ENCODE peak calls at places on chromosomes 13 and 19, in six cellular contexts. One of them, this sample, is unnamed.

GRCh38 chr19:5714819-5715218 is 5.1 kb downstream of the LONP1 start:
- DNase-seq in HL-60: no peak
- DNase-seq in Panc1: no peak
- DNase-seq in HCT116: no peak
- DNase-seq in sigmoid colon: no peak
- DNase-seq in breast epithelium: no peak
- DNase-seq in this sample: no peak

GRCh38 chr19:13164370-13165090 is 14.3 kb downstream of the IER2 start:
- DNase-seq in HL-60: no peak
- DNase-seq in Panc1: no peak
- DNase-seq in HCT116: no peak
- DNase-seq in sigmoid colon: peak
- DNase-seq in breast epithelium: peak
- DNase-seq in this sample: no peak

GRCh38 chr13:101424381-101425155 is 8.3 kb upstream of the NALCN start:
- DNase-seq in HL-60: no peak
- DNase-seq in Panc1: no peak
- DNase-seq in HCT116: no peak
- DNase-seq in sigmoid colon: no peak
- DNase-seq in breast epithelium: no peak
- DNase-seq in this sample: no peak

GRCh38 chr19:28586501-28586900 is 626.5 kb downstream of the UQCRFS1 start:
- DNase-seq in HL-60: no peak
- DNase-seq in Panc1: no peak
- DNase-seq in HCT116: no peak
- DNase-seq in sigmoid colon: no peak
- DNase-seq in breast epithelium: no peak
- DNase-seq in this sample: no peak

GRCh38 chr13:46759861-46760260 is 37.1 kb downstream of the ESD start:
- DNase-seq in HL-60: peak
- DNase-seq in Panc1: no peak
- DNase-seq in HCT116: no peak
- DNase-seq in sigmoid colon: no peak
- DNase-seq in breast epithelium: no peak
- DNase-seq in this sample: no peak

GRCh38 chr19:56266060-56266459 is 6.5 kb upstream of the EDDM13 start:
- DNase-seq in HL-60: no peak
- DNase-seq in Panc1: no peak
- DNase-seq in HCT116: no peak
- DNase-seq in sigmoid colon: no peak
- DNase-seq in breast epithelium: no peak
- DNase-seq in this sample: no peak

GRCh38 chr13:35722438-35723060 is 246.1 kb upstream of the MAB21L1 start:
- DNase-seq in HL-60: no peak
- DNase-seq in Panc1: no peak
- DNase-seq in HCT116: no peak
- DNase-seq in sigmoid colon: no peak
- DNase-seq in breast epithelium: no peak
- DNase-seq in this sample: no peak

GRCh38 chr19:44903602-44904425 is 1.8 kb upstream of the APOE start:
- DNase-seq in HL-60: no peak
- DNase-seq in Panc1: no peak
- DNase-seq in HCT116: no peak
- DNase-seq in sigmoid colon: peak
- DNase-seq in breast epithelium: peak
- DNase-seq in this sample: no peak

GRCh38 chr19:13172335-13173128 is 22.3 kb downstream of the IER2 start:
- DNase-seq in HL-60: no peak
- DNase-seq in Panc1: no peak
- DNase-seq in HCT116: no peak
- DNase-seq in sigmoid colon: peak
- DNase-seq in breast epithelium: peak
- DNase-seq in this sample: peak

GRCh38 chr13:101930331-101930730 is 471.5 kb downstream of the FGF14 start:
- DNase-seq in HL-60: no peak
- DNase-seq in Panc1: no peak
- DNase-seq in HCT116: no peak
- DNase-seq in sigmoid colon: no peak
- DNase-seq in breast epithelium: no peak
- DNase-seq in this sample: no peak

GRCh38 chr19:53311044-53311443 is 22.5 kb upstream of the ZNF845 start:
- DNase-seq in HL-60: no peak
- DNase-seq in Panc1: no peak
- DNase-seq in HCT116: no peak
- DNase-seq in sigmoid colon: no peak
- DNase-seq in breast epithelium: no peak
- DNase-seq in this sample: no peak

GRCh38 chr13:21637296-21637695 is 33.3 kb upstream of the MICU2 start:
- DNase-seq in HL-60: peak
- DNase-seq in Panc1: no peak
- DNase-seq in HCT116: peak
- DNase-seq in sigmoid colon: no peak
- DNase-seq in breast epithelium: no peak
- DNase-seq in this sample: no peak

GRCh38 chr13:44272692-44273091 is 100.9 kb upstream of the SERP2 start:
- DNase-seq in HL-60: no peak
- DNase-seq in Panc1: no peak
- DNase-seq in HCT116: no peak
- DNase-seq in sigmoid colon: no peak
- DNase-seq in breast epithelium: no peak
- DNase-seq in this sample: no peak

GRCh38 chr19:38657633-38658222 is 10.3 kb downstream of the ACTN4 start:
- DNase-seq in HL-60: no peak
- DNase-seq in Panc1: peak
- DNase-seq in HCT116: peak
- DNase-seq in sigmoid colon: no peak
- DNase-seq in breast epithelium: no peak
- DNase-seq in this sample: no peak

GRCh38 chr19:7554565-7554964 is 19.0 kb downstream of the PNPLA6 start:
- DNase-seq in HL-60: no peak
- DNase-seq in Panc1: no peak
- DNase-seq in HCT116: no peak
- DNase-seq in sigmoid colon: no peak
- DNase-seq in breast epithelium: no peak
- DNase-seq in this sample: no peak

GRCh38 chr13:110390572-110390971 is 83.5 kb downstream of the COL4A2 start:
- DNase-seq in HL-60: no peak
- DNase-seq in Panc1: no peak
- DNase-seq in HCT116: no peak
- DNase-seq in sigmoid colon: no peak
- DNase-seq in breast epithelium: no peak
- DNase-seq in this sample: no peak

GRCh38 chr13:41668130-41668757 is 210.9 kb downstream of the RGCC start:
- DNase-seq in HL-60: peak
- DNase-seq in Panc1: peak
- DNase-seq in HCT116: peak
- DNase-seq in sigmoid colon: peak
- DNase-seq in breast epithelium: no peak
- DNase-seq in this sample: no peak

GRCh38 chr13:52411629-52412028 is 5.7 kb upstream of the THSD1 start:
- DNase-seq in HL-60: no peak
- DNase-seq in Panc1: no peak
- DNase-seq in HCT116: no peak
- DNase-seq in sigmoid colon: no peak
- DNase-seq in breast epithelium: no peak
- DNase-seq in this sample: no peak

GRCh38 chr19:35856001-35856400 is 710 bp upstream of the KIRREL2 start:
- DNase-seq in HL-60: no peak
- DNase-seq in Panc1: no peak
- DNase-seq in HCT116: no peak
- DNase-seq in sigmoid colon: no peak
- DNase-seq in breast epithelium: no peak
- DNase-seq in this sample: no peak

GRCh38 chr13:74005320-74006154 is 128.7 kb downstream of the KLF12 start:
- DNase-seq in HL-60: no peak
- DNase-seq in Panc1: no peak
- DNase-seq in HCT116: no peak
- DNase-seq in sigmoid colon: no peak
- DNase-seq in breast epithelium: no peak
- DNase-seq in this sample: no peak

GRCh38 chr13:99500839-99501134 is 485 bp upstream of the TM9SF2 start:
- DNase-seq in HL-60: no peak
- DNase-seq in Panc1: no peak
- DNase-seq in HCT116: no peak
- DNase-seq in sigmoid colon: no peak
- DNase-seq in breast epithelium: no peak
- DNase-seq in this sample: no peak

GRCh38 chr13:42354246-42355117 is 82.5 kb downstream of the AKAP11 start:
- DNase-seq in HL-60: no peak
- DNase-seq in Panc1: no peak
- DNase-seq in HCT116: no peak
- DNase-seq in sigmoid colon: no peak
- DNase-seq in breast epithelium: no peak
- DNase-seq in this sample: no peak

GRCh38 chr19:16366433-16367268 is 42.0 kb downstream of the KLF2 start:
- DNase-seq in HL-60: no peak
- DNase-seq in Panc1: no peak
- DNase-seq in HCT116: no peak
- DNase-seq in sigmoid colon: peak
- DNase-seq in breast epithelium: no peak
- DNase-seq in this sample: no peak

GRCh38 chr13:75226092-75226491 is 255.9 kb downstream of the TBC1D4 start:
- DNase-seq in HL-60: no peak
- DNase-seq in Panc1: no peak
- DNase-seq in HCT116: peak
- DNase-seq in sigmoid colon: no peak
- DNase-seq in breast epithelium: no peak
- DNase-seq in this sample: no peak

GRCh38 chr19:3374369-3375112 is 8.2 kb downstream of the NFIC start:
- DNase-seq in HL-60: no peak
- DNase-seq in Panc1: no peak
- DNase-seq in HCT116: no peak
- DNase-seq in sigmoid colon: peak
- DNase-seq in breast epithelium: no peak
- DNase-seq in this sample: no peak
- TF ChIP-seq POLR2AphosphoS5 in HL-60: no peak
- TF ChIP-seq POLR2AphosphoS5 in Panc1: no peak
- TF ChIP-seq POLR2AphosphoS5 in HCT116: no peak
- TF ChIP-seq POLR2AphosphoS5 in sigmoid colon: no peak
- TF ChIP-seq POLR2AphosphoS5 in breast epithelium: no peak
- TF ChIP-seq POLR2AphosphoS5 in this sample: no peak

GRCh38 chr13:71864981-71865857 is 1.8 kb downstream of the DACH1 start:
- DNase-seq in HL-60: peak
- DNase-seq in Panc1: no peak
- DNase-seq in HCT116: no peak
- DNase-seq in sigmoid colon: peak
- DNase-seq in breast epithelium: peak
- DNase-seq in this sample: peak

GRCh38 chr13:71864094-71864980 is 2.7 kb downstream of the DACH1 start:
- DNase-seq in HL-60: peak
- DNase-seq in Panc1: no peak
- DNase-seq in HCT116: no peak
- DNase-seq in sigmoid colon: peak
- DNase-seq in breast epithelium: peak
- DNase-seq in this sample: peak

GRCh38 chr13:71866173-71867091 is 572 bp downstream of the DACH1 start:
- DNase-seq in HL-60: peak
- DNase-seq in Panc1: no peak
- DNase-seq in HCT116: no peak
- DNase-seq in sigmoid colon: no peak
- DNase-seq in breast epithelium: peak
- DNase-seq in this sample: peak

GRCh38 chr13:71867101-71867814 is at the start of gene DACH1:
- DNase-seq in HL-60: peak
- DNase-seq in Panc1: no peak
- DNase-seq in HCT116: no peak
- DNase-seq in sigmoid colon: no peak
- DNase-seq in breast epithelium: peak
- DNase-seq in this sample: peak

DNA sequence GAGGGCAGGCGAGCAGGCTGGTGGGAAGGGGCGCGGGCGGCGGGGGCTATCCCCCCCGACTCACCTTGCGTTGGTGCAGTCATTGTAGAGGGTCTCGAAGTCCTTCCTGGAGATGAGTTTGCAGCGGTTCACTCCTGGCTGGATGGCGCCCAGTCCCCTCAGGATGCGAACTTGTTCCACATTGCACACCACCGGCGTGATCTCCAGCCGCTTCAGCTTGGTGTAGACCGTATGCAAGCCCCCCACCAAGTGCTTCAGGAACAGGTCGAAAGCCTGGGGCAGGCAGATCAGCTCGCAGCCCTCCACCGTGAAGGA is 1.2 kb downstream of the DACH1 start:
- DNase-seq in HL-60: no peak
- DNase-seq in Panc1: no peak
- DNase-seq in HCT116: no peak
- DNase-seq in sigmoid colon: peak
- DNase-seq in breast epithelium: no peak
- DNase-seq in this sample: no peak
- H3K27ac ChIP-seq in HL-60: peak
- H3K27ac ChIP-seq in Panc1: no peak
- H3K27ac ChIP-seq in HCT116: no peak
- H3K27ac ChIP-seq in sigmoid colon: no peak
- H3K27ac ChIP-seq in breast epithelium: peak
- H3K27ac ChIP-seq in this sample: peak

DNA sequence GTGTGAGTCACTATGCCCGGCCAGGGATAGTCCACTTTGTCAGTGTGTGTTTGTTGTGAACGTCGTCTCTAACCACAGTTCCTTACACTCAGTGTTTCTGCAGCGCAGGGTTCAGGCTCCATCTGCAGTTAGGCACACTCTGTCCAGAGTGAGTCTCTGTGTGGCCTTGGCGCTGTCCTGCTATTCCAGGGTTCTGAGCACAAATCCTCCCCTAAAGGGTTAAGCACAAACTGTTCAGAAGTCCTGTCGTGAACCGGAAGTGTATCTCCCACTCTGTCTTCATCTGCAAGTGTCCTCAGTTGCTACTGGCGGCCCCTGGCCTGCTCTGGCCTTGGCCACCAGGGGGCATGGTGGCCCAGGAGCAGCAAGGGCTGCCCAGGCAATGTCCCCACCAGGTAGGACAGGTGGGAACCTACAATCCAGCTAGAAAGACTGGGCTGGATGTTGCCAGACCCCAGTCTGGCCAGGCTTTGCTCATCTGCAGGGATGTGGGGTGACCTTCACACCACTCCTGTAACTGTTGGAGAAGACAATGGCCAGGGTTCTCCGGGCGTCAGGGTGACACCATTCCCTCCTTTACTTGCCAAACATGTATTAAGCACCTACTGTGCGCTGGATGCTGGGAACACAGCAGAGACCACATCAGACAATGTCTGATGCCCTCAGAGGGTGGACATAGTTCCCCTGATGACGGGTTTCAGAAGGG is 38.6 kb upstream of the GATAD2A start:
- DNase-seq in HL-60: peak
- DNase-seq in Panc1: no peak
- DNase-seq in HCT116: peak
- DNase-seq in sigmoid colon: no peak
- DNase-seq in breast epithelium: peak
- DNase-seq in this sample: no peak
- TF ChIP-seq POLR2AphosphoS5 in HL-60: peak
- TF ChIP-seq POLR2AphosphoS5 in Panc1: no peak
- TF ChIP-seq POLR2AphosphoS5 in HCT116: peak
- TF ChIP-seq POLR2AphosphoS5 in sigmoid colon: no peak
- TF ChIP-seq POLR2AphosphoS5 in breast epithelium: no peak
- TF ChIP-seq POLR2AphosphoS5 in this sample: no peak

GRCh38 chr19:46842791-46843190 is 7.9 kb downstream of the AP2S1 start:
- DNase-seq in HL-60: no peak
- DNase-seq in Panc1: no peak
- DNase-seq in HCT116: no peak
- DNase-seq in sigmoid colon: no peak
- DNase-seq in breast epithelium: no peak
- DNase-seq in this sample: no peak
- H3K27ac ChIP-seq in HL-60: no peak
- H3K27ac ChIP-seq in Panc1: no peak
- H3K27ac ChIP-seq in HCT116: peak
- H3K27ac ChIP-seq in sigmoid colon: no peak
- H3K27ac ChIP-seq in breast epithelium: no peak
- H3K27ac ChIP-seq in this sample: no peak

GRCh38 chr19:48476176-48476575 is 7.0 kb downstream of the CYTH2 start:
- DNase-seq in HL-60: no peak
- DNase-seq in Panc1: no peak
- DNase-seq in HCT116: no peak
- DNase-seq in sigmoid colon: no peak
- DNase-seq in breast epithelium: no peak
- DNase-seq in this sample: no peak
- TF ChIP-seq POLR2AphosphoS5 in HL-60: no peak
- TF ChIP-seq POLR2AphosphoS5 in Panc1: no peak
- TF ChIP-seq POLR2AphosphoS5 in HCT116: no peak
- TF ChIP-seq POLR2AphosphoS5 in sigmoid colon: no peak
- TF ChIP-seq POLR2AphosphoS5 in breast epithelium: no peak
- TF ChIP-seq POLR2AphosphoS5 in this sample: no peak